ENCODE peak calls at places on chromosomes 11 and 22, in five cellular contexts. X, N, A, Y and O are unnamed samples.

GRCh38 chr22:39518996-39519680 is 1.2 kb upstream of the ATF4 start:
- DNase-seq in N (peak; percentile 79), Y (no peak), X (no peak), A (no peak), O (peak; percentile 62)

GRCh38 chr11:121416909-121417567 is 35.1 kb upstream of the SORL1 start:
- DNase-seq in A (peak; percentile 90), Y (peak; percentile 97), N (peak; percentile 93), X (no peak), O (no peak)

GRCh38 chr11:44604171-44604581 is 38.7 kb downstream of the CD82 start:
- DNase-seq in X (no peak), N (no peak), A (no peak), Y (no peak), O (no peak)

GRCh38 chr22:20663137-20663828 is 110.6 kb upstream of the SERPIND1 start:
- DNase-seq in X (no peak), N (no peak), A (no peak), Y (no peak), O (no peak)

GRCh38 chr11:129298990-129299389 is 76.7 kb upstream of the BARX2 start:
- DNase-seq in X (no peak), N (no peak), Y (no peak), A (no peak), O (no peak)

GRCh38 chr11:103091441-103091809 is 535 bp downstream of the DCUN1D5 start:
- DNase-seq in Y (peak; percentile 88), N (peak; percentile 81), A (peak; percentile 90), X (peak; percentile 32), O (peak; percentile 36)

GRCh38 chr11:12402027-12402426 is 24.7 kb downstream of the PARVA start:
- DNase-seq in N (no peak), X (no peak), Y (no peak), A (no peak), O (no peak)

GRCh38 chr11:118714816-118715215 is 35.4 kb upstream of the TREH start:
- DNase-seq in Y (no peak), A (no peak), N (no peak), X (no peak), O (no peak)

GRCh38 chr11:131713529-131714134 is 343.2 kb downstream of the NTM start:
- DNase-seq in A (no peak), N (no peak), X (peak; percentile 3), Y (no peak), O (no peak)

GRCh38 chr11:11588890-11589289 is 32.9 kb downstream of the GALNT18 start:
- DNase-seq in N (no peak), Y (peak; percentile 52), X (no peak), A (no peak), O (no peak)

GRCh38 chr22:48478124-48478523 is 1349.5 kb downstream of the BRD1 start:
- DNase-seq in A (peak; percentile 67), Y (peak; percentile 53), N (peak; percentile 61), X (no peak), O (no peak)

GRCh38 chr22:50396751-50397370 is 53.7 kb downstream of the PPP6R2 start:
- DNase-seq in N (no peak), Y (no peak), A (no peak), X (peak; percentile 97), O (no peak)

GRCh38 chr11:69702769-69703510 is 882 bp downstream of the FGF19 start:
- DNase-seq in N (no peak), A (peak; percentile 52), Y (no peak), X (no peak), O (no peak)

GRCh38 chr11:133656100-133656635 is 123.9 kb upstream of the OPCML start:
- DNase-seq in X (no peak), Y (peak; percentile 53), N (no peak), A (no peak), O (no peak)

GRCh38 chr11:124946735-124947141 is 7.3 kb upstream of the CCDC15 start:
- DNase-seq in Y (no peak), A (no peak), X (no peak), N (no peak), O (no peak)

GRCh38 chr22:42820075-42820763 is 36.9 kb downstream of the ARFGAP3 start:
- DNase-seq in A (no peak), N (no peak), X (no peak), Y (no peak), O (no peak)

GRCh38 chr11:6237271-6237670 is 1.6 kb upstream of the CNGA4 start:
- DNase-seq in Y (no peak), N (no peak), A (no peak), X (no peak), O (no peak)

GRCh38 chr11:65452806-65453490 is 30.4 kb downstream of the NEAT1 start:
- DNase-seq in X (no peak), Y (peak; percentile 89), A (no peak), N (peak; percentile 52), O (no peak)

GRCh38 chr11:121106812-121107211 is 5.8 kb downstream of the TECTA start:
- DNase-seq in Y (no peak), N (no peak), X (no peak), A (no peak), O (no peak)

GRCh38 chr11:83558281-83558680 is 272.1 kb upstream of the CCDC90B start:
- DNase-seq in N (no peak), Y (no peak), A (no peak), X (no peak), O (no peak)

DNA sequence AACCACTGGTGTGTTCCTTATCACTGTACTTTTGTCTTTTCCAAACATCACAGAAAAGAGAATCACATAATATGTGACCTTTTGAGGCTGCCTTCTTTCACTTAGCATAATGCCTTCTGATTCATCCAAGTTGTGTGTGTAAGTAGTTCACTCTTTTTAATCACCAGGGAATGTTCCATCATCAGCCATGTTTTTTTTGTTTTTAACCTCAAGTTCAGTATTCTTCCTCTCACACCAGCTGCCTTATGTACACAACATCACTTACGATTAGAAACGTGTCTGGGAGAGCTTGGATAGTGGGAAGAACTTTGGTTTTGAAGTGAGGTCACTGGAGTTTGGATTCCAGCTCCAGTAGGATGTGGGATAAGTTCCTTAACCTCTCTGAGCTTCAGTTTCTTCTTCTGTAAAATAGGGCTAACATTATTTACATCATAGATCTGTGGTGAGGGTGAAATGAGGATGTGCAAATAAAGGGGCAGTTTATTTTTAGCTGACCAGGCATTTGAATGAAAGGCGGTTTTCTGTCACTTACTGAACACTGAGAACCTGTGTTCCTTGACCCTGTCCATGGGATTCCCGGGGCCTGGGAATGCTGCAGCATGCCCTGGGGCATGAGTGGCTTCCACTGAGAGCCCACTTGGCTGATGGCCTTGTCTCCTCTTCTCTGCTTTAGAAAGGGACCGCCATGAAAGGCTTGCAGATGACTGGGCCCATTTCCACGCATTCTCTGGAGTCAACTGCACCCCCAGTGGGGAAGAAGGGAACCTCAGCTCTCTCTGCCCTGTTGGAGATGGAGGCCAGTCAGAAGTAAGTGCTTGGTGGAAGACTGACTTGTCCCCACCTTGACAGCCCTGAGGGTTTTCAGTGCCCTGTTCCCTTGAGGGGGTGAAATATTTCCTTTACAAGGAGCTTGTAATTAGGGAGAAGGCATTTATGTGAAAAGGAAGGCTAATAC is 92.6 kb downstream of the DEPDC5 start:
- DNase-seq in A (no peak), Y (no peak), N (no peak), X (no peak), O (peak; percentile 19)
- TF ChIP-seq CTCF in A (no peak), Y (no peak), N (no peak), X (peak; percentile 35), O (peak; percentile 58)

DNA sequence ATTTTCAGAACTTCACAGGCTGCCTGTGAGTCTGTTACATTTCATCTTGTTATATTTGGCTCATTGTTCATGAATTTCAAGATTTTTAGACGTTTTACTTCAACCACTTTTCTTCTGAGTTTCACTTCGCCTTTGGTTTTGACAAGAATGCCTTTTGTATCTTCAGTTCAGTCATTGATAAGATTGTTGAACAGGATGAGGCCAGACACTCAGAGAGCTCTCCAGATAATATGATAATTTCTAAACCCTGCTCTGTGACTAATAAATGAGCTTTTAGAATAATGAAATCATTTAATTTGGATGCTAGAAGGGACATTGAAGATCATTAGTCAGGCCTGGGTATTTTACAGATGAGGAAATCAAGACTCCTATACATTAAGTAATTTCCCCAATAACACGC is 37.3 kb upstream of the GRAMD1B start:
- DNase-seq in X (no peak), N (no peak), A (no peak), Y (no peak), O (no peak)
- H3K4me3 ChIP-seq in X (no peak overlapping the region), N (no peak overlapping the region), A (no peak overlapping the region), Y (no peak overlapping the region), O (no peak overlapping the region)

GRCh38 chr22:38067771-38068360 is 10.7 kb downstream of the PICK1 start:
- DNase-seq in A (no peak), N (peak; percentile 66), Y (no peak), X (no peak), O (no peak)

GRCh38 chr22:38071421-38072321 is 12.3 kb downstream of the SLC16A8 start:
- DNase-seq in Y (no peak), X (no peak), A (no peak), N (peak; percentile 40), O (peak; percentile 8)

GRCh38 chr22:38068641-38069371 is 11.6 kb downstream of the PICK1 start:
- DNase-seq in A (no peak), X (no peak), Y (no peak), N (peak; percentile 48), O (no peak)

GRCh38 chr22:38070250-38070921 is 13.2 kb downstream of the PICK1 start:
- DNase-seq in A (no peak), X (no peak), N (peak; percentile 43), Y (no peak), O (peak; percentile 77)

DNA sequence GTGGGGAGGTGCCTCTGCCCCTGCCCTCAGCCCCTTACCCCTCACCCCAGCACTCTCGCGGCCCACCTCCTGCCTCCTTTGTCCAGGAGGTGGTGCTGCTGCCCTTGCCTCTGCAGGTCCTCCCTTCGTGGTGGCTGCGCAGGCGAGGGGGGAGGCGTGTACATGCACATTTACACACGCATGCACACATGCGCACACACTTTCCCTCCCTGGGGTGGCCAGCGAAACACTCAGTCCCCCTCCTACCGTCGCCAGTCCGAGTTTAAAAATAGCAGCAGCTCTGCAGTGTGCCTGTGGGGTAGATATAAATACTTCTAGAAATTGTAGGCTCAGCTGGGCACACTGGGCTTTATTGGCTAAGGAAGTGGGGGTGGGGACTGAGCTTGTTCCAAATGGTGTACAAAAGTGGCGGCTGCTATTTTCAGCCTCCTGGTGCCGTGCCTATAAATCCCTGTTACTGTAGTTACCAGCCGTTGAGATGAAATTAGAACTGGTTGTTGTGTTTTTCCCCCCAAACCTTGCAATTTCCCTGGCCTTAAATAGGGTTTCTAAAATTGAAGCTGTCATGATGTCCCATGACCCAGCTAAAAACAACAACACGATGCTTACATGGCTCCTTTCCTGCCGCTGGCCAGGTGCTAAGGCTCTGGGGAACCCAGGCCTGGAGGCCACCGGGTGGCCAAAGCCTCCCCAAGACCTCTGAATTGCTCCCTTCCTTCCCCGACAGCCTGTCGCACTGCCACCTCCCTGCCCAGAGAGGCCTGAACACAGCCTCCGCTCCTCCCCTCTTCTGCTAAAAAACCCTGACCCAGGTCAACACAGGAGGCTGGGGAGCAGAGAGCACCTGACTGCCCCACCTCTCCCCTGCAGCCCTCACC is 12.4 kb downstream of the PICK1 start:
- DNase-seq in X (no peak), Y (no peak), N (peak; percentile 68), A (no peak), O (peak; percentile 95)
- TF ChIP-seq CTCF in X (peak; percentile 70), Y (no peak), N (no peak), A (no peak), O (peak; percentile 90)

DNA sequence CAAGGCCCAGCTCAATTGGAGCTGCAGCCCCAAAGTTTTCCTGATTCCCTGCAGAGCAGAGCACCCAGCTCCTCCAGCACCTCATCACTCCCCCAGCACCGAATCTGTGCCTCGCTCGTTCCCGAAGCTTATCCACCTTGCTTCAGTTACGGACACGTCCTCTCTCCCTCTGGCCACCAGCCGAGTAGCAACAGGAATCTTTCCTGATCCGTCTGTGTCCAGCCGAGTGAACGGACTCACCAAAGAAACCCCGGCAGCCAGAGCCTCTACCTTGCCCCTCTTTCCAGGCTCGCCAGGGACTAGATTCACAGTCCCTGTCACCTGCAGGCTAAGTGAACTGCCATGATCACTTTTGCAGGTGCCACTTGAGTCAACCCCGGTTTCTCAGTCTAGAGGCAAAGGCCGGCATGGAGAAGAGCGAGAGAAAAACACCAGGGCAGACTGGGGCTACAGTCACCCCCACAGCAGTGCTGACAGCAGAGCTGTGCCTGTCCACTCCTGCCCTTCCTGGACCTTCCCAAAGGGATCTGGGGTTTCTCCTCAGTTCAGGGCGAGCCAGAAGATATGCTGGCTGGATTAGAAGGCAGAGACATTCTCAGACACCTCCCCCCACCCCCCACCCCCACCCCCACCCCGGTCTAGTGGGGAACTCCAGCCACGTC is 32.3 kb downstream of the BID start:
- DNase-seq in N (no peak), A (no peak), X (no peak), Y (no peak), O (no peak)
- H3K4me3 ChIP-seq in N (no peak overlapping the region), A (no peak overlapping the region), X (no peak overlapping the region), Y (no peak overlapping the region), O (no peak overlapping the region)